ENCODE peak calls at places on chromosomes 4 and X, in five cellular contexts. S is osteocyte; C is GM13976; P is stimulated activated CD4-positive, alpha-beta T cell treated with anti-CD3 and anti-CD28 coated beads, Interleukin-15, amount 100 ng/mL, for 1 hour; M is nephron progenitor cell. G is an unnamed sample.

GRCh38 chr4:24659241-24659961 is 75.0 kb upstream of the DHX15 start:
- DNase-seq in S (no peak), C (no peak), P (no peak), M (no peak), G (no peak)

GRCh38 chr4:4446434-4446833 is 59.5 kb downstream of the NSG1 start:
- DNase-seq in S (no peak), C (no peak), P (no peak), M (no peak), G (no peak)

GRCh38 chrX:119218198-119218597 is 17.9 kb upstream of the PGRMC1 start:
- DNase-seq in S (no peak), C (no peak), P (no peak), M (no peak), G (no peak)

GRCh38 chr4:181737744-181738143 is 505.5 kb upstream of the TENM3 start:
- DNase-seq in S (no peak), C (no peak), P (no peak), M (no peak), G (no peak)

GRCh38 chr4:139600662-139601061 is 44.6 kb upstream of the SETD7 start:
- DNase-seq in S (no peak), C (no peak), P (no peak), M (no peak), G (no peak)

GRCh38 chr4:98662619-98663225 is 4.3 kb upstream of the TSPAN5 start:
- DNase-seq in S (no peak), C (no peak), P (no peak), M (no peak), G (peak; percentile 8)

GRCh38 chrX:15617111-15617510 is 16.4 kb upstream of the ACE2 start:
- DNase-seq in S (no peak), C (no peak), P (no peak), M (no peak), G (no peak)

GRCh38 chr4:182758288-182758687 is 158.9 kb downstream of the DCTD start:
- DNase-seq in S (no peak), C (no peak), P (no peak), M (no peak), G (no peak)

GRCh38 chr4:42655921-42656735 is 777 bp downstream of the ATP8A1 start:
- DNase-seq in S (no peak), C (peak; percentile 46), P (peak; percentile 11), M (peak; percentile 58), G (peak; percentile 52)

GRCh38 chrX:13167444-13168207 is 123.2 kb upstream of the FAM9C start:
- DNase-seq in S (no peak), C (peak; percentile 7), P (no peak), M (no peak), G (no peak)

GRCh38 chr4:99762728-99763127 is 53.9 kb upstream of the DAPP1 start:
- DNase-seq in S (no peak), C (no peak), P (no peak), M (no peak), G (no peak)

GRCh38 chr4:112509243-112510190 is 6.5 kb downstream of the NEUROG2 start:
- DNase-seq in S (no peak), C (peak; percentile 17), P (no peak), M (peak; percentile 39), G (no peak)

GRCh38 chr4:106986486-106986885 is 49.6 kb downstream of the DKK2 start:
- DNase-seq in S (no peak), C (no peak), P (no peak), M (no peak), G (no peak)

GRCh38 chrX:18985186-18985435 is 1.2 kb upstream of the PHKA2 start:
- DNase-seq in S (no peak), C (no peak), P (no peak), M (no peak), G (no peak)

GRCh38 chr4:61079976-61080375 is 120.2 kb upstream of the ADGRL3 start:
- DNase-seq in S (no peak), C (no peak), P (no peak), M (no peak), G (no peak)

GRCh38 chr4:6956434-6957147 is 47.0 kb downstream of the TBC1D14 start:
- DNase-seq in S (no peak), C (no peak), P (no peak), M (no peak), G (no peak)

GRCh38 chrX:49695276-49696180 is at the start of gene PAGE1:
- DNase-seq in S (no peak), C (no peak), P (no peak), M (no peak), G (no peak)

GRCh38 chr4:33715996-33716395 is 2528.3 kb downstream of the ARAP2 start:
- DNase-seq in S (no peak), C (no peak), P (no peak), M (no peak), G (no peak)

GRCh38 chrX:151870603-151871002 is 42.1 kb upstream of the MAGEA4 start:
- DNase-seq in S (no peak), C (no peak), P (no peak), M (no peak), G (no peak)

GRCh38 chrX:132373610-132374009 is 115.2 kb downstream of the MBNL3 start:
- DNase-seq in S (no peak), C (no peak), P (no peak), M (no peak), G (no peak)

GRCh38 chr4:93303440-93303839 is 525.1 kb upstream of the ATOH1 start:
- DNase-seq in S (no peak), C (no peak), P (no peak), M (no peak), G (no peak)

GRCh38 chr4:125681240-125681639 is 366.5 kb downstream of the FAT4 start:
- DNase-seq in S (no peak), C (no peak), P (no peak), M (no peak), G (no peak)

GRCh38 chr4:101037938-101038413 is 309.4 kb downstream of the PPP3CA start:
- DNase-seq in S (no peak), C (no peak), P (no peak), M (no peak), G (no peak)

GRCh38 chr4:142365386-142365785 is 480.7 kb downstream of the INPP4B start:
- DNase-seq in S (no peak), C (no peak), P (no peak), M (no peak), G (no peak)

GRCh38 chrX:151996329-151996728 is 21.9 kb upstream of the GABRE start:
- DNase-seq in S (no peak), C (no peak), P (no peak), M (no peak), G (no peak)

GRCh38 chr4:58453956-58454355 is 1343.8 kb upstream of the IGFBP7 start:
- DNase-seq in S (no peak), C (no peak), P (no peak), M (no peak), G (no peak)

GRCh38 chr4:109278594-109279031 is 23.8 kb downstream of the COL25A1 start:
- DNase-seq in S (no peak), C (peak; percentile 24), P (no peak), M (no peak), G (no peak)

GRCh38 chr4:38454284-38454683 is 209.7 kb upstream of the KLF3 start:
- DNase-seq in S (no peak), C (no peak), P (no peak), M (no peak), G (no peak)

GRCh38 chr4:83490876-83491450 is 6.1 kb upstream of the ABRAXAS1 start:
- DNase-seq in S (no peak), C (peak; percentile 53), P (no peak), M (no peak), G (no peak)

GRCh38 chrX:76454456-76454927 is 27.0 kb downstream of the MAGEE1 start:
- DNase-seq in S (no peak), C (peak; percentile 2), P (no peak), M (peak; percentile 3), G (peak; percentile 3)

GRCh38 chr4:86302242-86302641 is 57.6 kb downstream of the MAPK10 start:
- DNase-seq in S (no peak), C (no peak), P (no peak), M (peak; percentile 53), G (no peak)

G was measured in stimulated activated naive B cell treated with anti-CD40 and anti-IgM and Interleukin-4, amounts not matched to agents 10 μg/mL and 1 μg/mL and 100 μg/mL, for 72 hours.